ENCODE peak calls at places on chromosomes 4 and X, in seven cellular contexts. F is stimulated activated CD8-positive, alpha-beta memory T cell treated with anti-CD3 and anti-CD28 coated beads, Interleukin-2, amount 100 ng/mL, for 48 hours; U is GOT3; S is NCI-H1105; T is heart right ventricle; M is posterior cingulate gyrus; B is lower lobe of right lung. Q is an unnamed sample.

GRCh38 chrX:44330227-44330626 is 13.2 kb downstream of the EFHC2 start:
- DNase-seq in T (no peak), M (no peak), U (no peak), F (no peak), S (no peak), B (no peak), Q (no peak)

GRCh38 chr4:10458190-10458589 is 964 bp upstream of the ZNF518B start:
- DNase-seq in U (no peak), T (peak), B (no peak), S (no peak), M (no peak), F (no peak), Q (no peak)

GRCh38 chr4:125168531-125168930 is 146.2 kb upstream of the FAT4 start:
- DNase-seq in F (no peak), M (no peak), B (no peak), U (no peak), S (no peak), T (no peak), Q (no peak)

GRCh38 chrX:48616575-48616974 is 19.3 kb downstream of the WDR13 start:
- DNase-seq in F (no peak), U (no peak), T (no peak), S (no peak), M (no peak), B (no peak), Q (no peak)

GRCh38 chr4:32962100-32962499 is 2241.9 kb downstream of the PCDH7 start:
- DNase-seq in M (no peak), U (no peak), B (no peak), T (no peak), F (no peak), S (no peak), Q (no peak)

GRCh38 chr4:80128941-80129340 is 55.9 kb upstream of the ANTXR2 start:
- DNase-seq in M (no peak), S (no peak), B (no peak), T (no peak), F (no peak), U (no peak), Q (no peak)

GRCh38 chr4:8237256-8237989 is 32.1 kb upstream of the HTRA3 start:
- DNase-seq in M (no peak), B (peak), S (no peak), T (no peak), F (no peak), U (no peak), Q (no peak)

GRCh38 chr4:173538148-173538902 is 8.3 kb upstream of the HAND2 start:
- DNase-seq in S (peak), T (peak), B (no peak), U (no peak), M (no peak), F (no peak), Q (no peak)

GRCh38 chr4:138182838-138183426 is 59.2 kb downstream of the SLC7A11 start:
- DNase-seq in B (no peak), U (no peak), S (peak), F (no peak), T (no peak), M (no peak), Q (no peak)

GRCh38 chrX:100928660-100929613 is at the start of gene XKRX:
- DNase-seq in T (peak), F (no peak), M (peak), B (peak), U (no peak), S (peak), Q (peak)

GRCh38 chr4:85603437-85604336 is 128.7 kb downstream of the ARHGAP24 start:
- DNase-seq in B (no peak), S (peak), F (no peak), M (no peak), T (no peak), U (no peak), Q (no peak)

GRCh38 chr4:148007303-148007702 is 275.4 kb downstream of the ARHGAP10 start:
- DNase-seq in M (no peak), U (no peak), F (no peak), T (no peak), S (no peak), B (no peak), Q (peak)

GRCh38 chr4:185396724-185397402 is at the start of gene ANKRD37:
- DNase-seq in S (peak), B (peak), U (no peak), T (peak), F (no peak), M (peak), Q (no peak)

GRCh38 chr4:52572936-52573485 is 86.1 kb downstream of the USP46 start:
- DNase-seq in U (no peak), M (no peak), S (no peak), T (no peak), B (no peak), F (no peak), Q (no peak)

GRCh38 chrX:46922601-46923000 is 10.4 kb downstream of the JADE3 start:
- DNase-seq in F (no peak), B (no peak), M (no peak), T (no peak), S (no peak), U (no peak), Q (no peak)

GRCh38 chr4:47410271-47410670 is 53.2 kb downstream of the COMMD8 start:
- DNase-seq in S (no peak), F (no peak), B (no peak), M (no peak), U (no peak), T (no peak), Q (no peak)

GRCh38 chr4:72302981-72303704 is 265.9 kb downstream of the ADAMTS3 start:
- DNase-seq in F (no peak), U (no peak), S (no peak), M (peak), T (no peak), B (no peak), Q (no peak)

GRCh38 chr4:73575667-73576066 is 44.6 kb downstream of the RASSF6 start:
- DNase-seq in B (no peak), M (no peak), U (no peak), F (no peak), T (no peak), S (no peak), Q (no peak)

GRCh38 chr4:37758226-37758625 is 68.3 kb upstream of the PGM2 start:
- DNase-seq in B (no peak), F (no peak), T (no peak), M (no peak), U (no peak), S (no peak), Q (no peak)

GRCh38 chrX:50188859-50189258 is 11.9 kb downstream of the AKAP4 start:
- DNase-seq in M (no peak), U (no peak), T (no peak), S (no peak), F (no peak), B (no peak), Q (no peak)

Q was measured in RWPE2.